ENCODE peak calls at places on chromosome 12, in nine cellular contexts. O, I, E, G, N, C, S, R and H are unnamed samples.

GRCh38 chr12:85639834-85640233 is 196.4 kb downstream of the RASSF9 start:
- DNase-seq in O (no peak), I (no peak), E (no peak), G (no peak), N (no peak), C (no peak), S (no peak), R (no peak), H (no peak)

GRCh38 chr12:85179680-85180300 is 100.2 kb upstream of the ALX1 start:
- DNase-seq in O (no peak), I (no peak), E (no peak), G (peak), N (no peak), C (no peak), S (peak), R (no peak), H (peak)

GRCh38 chr12:41473441-41473840 is 285.3 kb downstream of the PDZRN4 start:
- DNase-seq in O (no peak), I (no peak), E (no peak), G (no peak), N (no peak), C (no peak), S (no peak), R (no peak), H (no peak)

GRCh38 chr12:91687052-91688017 is 458.3 kb downstream of the BTG1 start:
- DNase-seq in O (no peak), I (no peak), E (no peak), G (no peak), N (no peak), C (no peak), S (peak), R (no peak), H (no peak)

GRCh38 chr12:54438506-54438905 is 19.4 kb upstream of the ITGA5 start:
- DNase-seq in O (no peak), I (no peak), E (no peak), G (no peak), N (no peak), C (no peak), S (no peak), R (no peak), H (no peak)

GRCh38 chr12:88026196-88026595 is 3.0 kb downstream of the C12orf50 start:
- DNase-seq in O (no peak), I (no peak), E (no peak), G (no peak), N (no peak), C (no peak), S (no peak), R (no peak), H (no peak)

GRCh38 chr12:54012631-54013398 is 4.0 kb downstream of the HOXC8 start:
- DNase-seq in O (no peak), I (no peak), E (peak), G (no peak), N (no peak), C (no peak), S (no peak), R (no peak), H (no peak)

GRCh38 chr12:131795688-131796410 is 32.3 kb upstream of the MMP17 start:
- DNase-seq in O (no peak), I (no peak), E (no peak), G (no peak), N (no peak), C (no peak), S (no peak), R (no peak), H (no peak)

GRCh38 chr12:84079621-84080020 is 833.0 kb downstream of the SLC6A15 start:
- DNase-seq in O (no peak), I (no peak), E (no peak), G (no peak), N (no peak), C (no peak), S (no peak), R (no peak), H (no peak)
- H3K4me3 ChIP-seq in O (no peak), I (no peak), E (no peak), G (no peak), N (no peak), C (no peak), S (no peak), R (no peak), H (no peak)

DNA sequence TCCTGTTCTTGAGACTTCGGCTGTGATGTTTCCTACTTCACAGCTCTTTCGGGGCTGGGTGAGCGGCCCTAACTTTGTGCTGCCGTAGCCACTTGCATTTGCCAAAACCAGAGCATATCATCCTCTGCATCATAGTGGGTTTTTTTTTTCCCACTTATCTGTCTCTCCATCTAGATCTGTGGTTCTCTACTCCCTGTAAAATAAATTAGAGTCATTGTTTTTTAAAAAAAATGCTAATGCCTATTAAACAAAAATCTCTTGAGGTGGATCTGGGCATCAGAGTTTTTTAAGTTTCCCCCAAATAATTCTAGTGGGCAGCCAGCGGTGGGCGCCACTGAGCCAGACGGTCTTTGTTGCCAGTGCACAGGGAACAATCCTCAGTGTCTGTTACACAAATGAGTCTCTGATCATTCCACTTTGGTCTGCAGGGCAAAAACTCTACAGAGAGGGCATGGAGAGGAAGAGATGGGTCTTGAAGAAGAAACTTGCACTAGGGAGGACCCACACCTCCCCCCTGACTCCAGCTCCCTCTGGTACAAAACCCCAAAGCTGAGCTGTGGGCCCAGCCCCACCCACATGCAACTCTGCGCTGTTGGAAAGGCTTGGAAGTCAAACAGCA is 62.4 kb upstream of the BCL2L14 start:
- DNase-seq in O (no peak), I (peak), E (no peak), G (no peak), N (no peak), C (peak), S (no peak), R (no peak), H (no peak)
- TF ChIP-seq CTCF in O (no peak), I (peak), E (no peak), G (peak), N (no peak), C (peak), S (peak), R (no peak), H (peak)

GRCh38 chr12:103838254-103838914 is 2.6 kb downstream of the NT5DC3 start:
- DNase-seq in O (no peak), I (no peak), E (no peak), G (no peak), N (no peak), C (no peak), S (no peak), R (no peak), H (no peak)
- H3K4me3 ChIP-seq in O (no peak), I (peak), E (no peak), G (no peak), N (peak), C (no peak), S (peak), R (no peak), H (no peak)

GRCh38 chr12:6072302-6072752 is 52.1 kb downstream of the VWF start:
- DNase-seq in O (no peak), I (no peak), E (no peak), G (peak), N (no peak), C (peak), S (peak), R (no peak), H (peak)
- TF ChIP-seq CTCF in O (no peak), I (no peak), E (no peak), G (no peak), N (no peak), C (peak), S (peak), R (no peak), H (peak)